ENCODE peak calls at places on chromosomes 7 and 10, in four cellular contexts. E is AG04450, J is NCI-H1105 treated with DMSO at 0.1 percent for 48 hours, K is H9. N is an unnamed sample.

GRCh38 chr10:63757067-63757466 is 235.9 kb downstream of the REEP3 start:
- DNase-seq in J (no peak), K (no peak), E (no peak), N (no peak)

GRCh38 chr7:14836571-14837189 is 65.9 kb downstream of the DGKB start:
- DNase-seq in J (peak), E (peak), K (peak), N (peak)

GRCh38 chr10:26799342-26799741 is 61.4 kb downstream of the ABI1 start:
- DNase-seq in E (no peak), K (no peak), J (no peak), N (no peak)

GRCh38 chr10:87860156-87860795 is 3.1 kb downstream of the KLLN start:
- DNase-seq in E (no peak), K (no peak), J (peak), N (no peak)

GRCh38 chr10:129972145-129972965 is 8.3 kb upstream of the EBF3 start:
- DNase-seq in E (no peak), J (no peak), K (no peak), N (peak)

GRCh38 chr10:104081998-104082397 is 3.7 kb downstream of the COL17A1 start:
- DNase-seq in K (no peak), E (no peak), J (no peak), N (no peak)

GRCh38 chr7:152000191-152000590 is 25.3 kb upstream of the GALNT11 start:
- DNase-seq in E (no peak), K (no peak), J (no peak), N (no peak)

GRCh38 chr7:155315977-155316376 is 18.3 kb downstream of the INSIG1 start:
- DNase-seq in K (no peak), E (no peak), J (no peak), N (no peak)

GRCh38 chr10:49760789-49761188 is 1.3 kb downstream of the OGDHL start:
- DNase-seq in E (no peak), K (peak), J (no peak), N (no peak)

N was measured in endothelial cell.